ENCODE peak calls at places on chromosomes 6 and 20, in nine cellular contexts. L, Z, Y, C, E, M, K, I and T are unnamed samples.

GRCh38 chr6:115004204-115004603 is 661.4 kb upstream of the HS3ST5 start:
- DNase-seq in L (no peak), Z (no peak), Y (no peak), C (no peak), E (no peak), M (no peak), K (no peak), I (no peak), T (no peak)

GRCh38 chr20:62895539-62895938 is 30.8 kb downstream of the DIDO1 start:
- DNase-seq in L (no peak), Z (no peak), Y (no peak), C (no peak), E (no peak), M (no peak), K (no peak), I (no peak), T (no peak)

GRCh38 chr20:3805594-3806264 is 9.6 kb downstream of the CDC25B start:
- DNase-seq in L (no peak), Z (no peak), Y (no peak), C (no peak), E (no peak), M (peak; percentile 59), K (no peak), I (no peak), T (no peak)

GRCh38 chr6:132624175-132624574 is at the start of gene TAAR2:
- DNase-seq in L (no peak), Z (no peak), Y (no peak), C (no peak), E (no peak), M (no peak), K (no peak), I (no peak), T (no peak)

GRCh38 chr6:139640453-139640852 is 266.0 kb upstream of the CITED2 start:
- DNase-seq in L (no peak), Z (no peak), Y (no peak), C (no peak), E (no peak), M (peak; percentile 44), K (no peak), I (no peak), T (no peak)

GRCh38 chr20:44803383-44803941 is 6.9 kb downstream of the RIMS4 start:
- DNase-seq in L (peak; percentile 66), Z (no peak), Y (no peak), C (no peak), E (no peak), M (no peak), K (no peak), I (no peak), T (no peak)

GRCh38 chr6:74578339-74578738 is 627.5 kb downstream of the COL12A1 start:
- DNase-seq in L (no peak), Z (no peak), Y (no peak), C (no peak), E (no peak), M (peak; percentile 92), K (no peak), I (no peak), T (no peak)

GRCh38 chr20:64009811-64010387 is 26.1 kb upstream of the C20orf204 start:
- DNase-seq in L (no peak), Z (no peak), Y (no peak), C (no peak), E (no peak), M (no peak), K (no peak), I (no peak), T (no peak)

GRCh38 chr20:23937303-23938117 is 51.1 kb downstream of the GGTLC1 start:
- DNase-seq in L (peak; percentile 55), Z (peak; percentile 50), Y (peak; percentile 40), C (peak; percentile 66), E (peak; percentile 64), M (peak; percentile 12), K (peak; percentile 65), I (peak; percentile 29), T (peak; percentile 45)

GRCh38 chr6:25244865-25245264 is 34.3 kb upstream of the CARMIL1 start:
- DNase-seq in L (no peak), Z (no peak), Y (no peak), C (no peak), E (no peak), M (no peak), K (no peak), I (no peak), T (no peak)